ENCODE peak calls at places on chromosomes 3 and 15, in four cellular contexts. E is H1, N is HepG2, D is K562. C is an unnamed sample.

GRCh38 chr3:4943553-4943952 is 35.7 kb upstream of the BHLHE40 start:
- DNase-seq in E (no peak), N (peak), D (no peak), C (no peak)

GRCh38 chr3:38372214-38372601 is 25.6 kb downstream of the XYLB start:
- DNase-seq in E (no peak), N (no peak), D (no peak), C (no peak)

GRCh38 chr15:26214290-26214689 is 351.2 kb upstream of the ATP10A start:
- DNase-seq in E (no peak), N (no peak), D (no peak), C (no peak)

GRCh38 chr15:37397266-37398022 is 297.1 kb upstream of the MEIS2 start:
- DNase-seq in E (no peak), N (no peak), D (no peak), C (no peak)

GRCh38 chr15:100533934-100534333 is 5.2 kb upstream of the CERS3 start:
- DNase-seq in E (no peak), N (no peak), D (no peak), C (no peak)

GRCh38 chr3:40828741-40829415 is 304.1 kb downstream of the ZNF621 start:
- DNase-seq in E (no peak), N (no peak), D (no peak), C (no peak)

GRCh38 chr15:45616901-45617323 is 17.9 kb upstream of the SQOR start:
- DNase-seq in E (no peak), N (no peak), D (no peak), C (no peak)

GRCh38 chr3:13520326-13520880 is 28.5 kb upstream of the FBLN2 start:
- DNase-seq in E (no peak), N (no peak), D (no peak), C (no peak)

GRCh38 chr15:98923159-98923558 is 84.4 kb downstream of the PGPEP1L start:
- DNase-seq in E (no peak), N (no peak), D (no peak), C (no peak)

GRCh38 chr15:95760508-95760907 is 570.0 kb upstream of the NR2F2 start:
- DNase-seq in E (no peak), N (peak), D (peak), C (no peak)

GRCh38 chr15:63210151-63211051 is 21.0 kb downstream of the RAB8B start:
- DNase-seq in E (no peak), N (peak), D (no peak), C (no peak)

GRCh38 chr15:90087454-90088154 is 14.7 kb downstream of the IDH2 start:
- DNase-seq in E (no peak), N (peak), D (peak), C (no peak)

GRCh38 chr15:95693917-95694316 is 636.6 kb upstream of the NR2F2 start:
- DNase-seq in E (no peak), N (no peak), D (no peak), C (no peak)

GRCh38 chr3:141368925-141369794 is 856 bp downstream of the ZBTB38 start:
- DNase-seq in E (no peak), N (no peak), D (peak), C (no peak)

GRCh38 chr15:100733786-100734185 is 131.4 kb downstream of the ASB7 start:
- DNase-seq in E (no peak), N (no peak), D (no peak), C (no peak)

DNA sequence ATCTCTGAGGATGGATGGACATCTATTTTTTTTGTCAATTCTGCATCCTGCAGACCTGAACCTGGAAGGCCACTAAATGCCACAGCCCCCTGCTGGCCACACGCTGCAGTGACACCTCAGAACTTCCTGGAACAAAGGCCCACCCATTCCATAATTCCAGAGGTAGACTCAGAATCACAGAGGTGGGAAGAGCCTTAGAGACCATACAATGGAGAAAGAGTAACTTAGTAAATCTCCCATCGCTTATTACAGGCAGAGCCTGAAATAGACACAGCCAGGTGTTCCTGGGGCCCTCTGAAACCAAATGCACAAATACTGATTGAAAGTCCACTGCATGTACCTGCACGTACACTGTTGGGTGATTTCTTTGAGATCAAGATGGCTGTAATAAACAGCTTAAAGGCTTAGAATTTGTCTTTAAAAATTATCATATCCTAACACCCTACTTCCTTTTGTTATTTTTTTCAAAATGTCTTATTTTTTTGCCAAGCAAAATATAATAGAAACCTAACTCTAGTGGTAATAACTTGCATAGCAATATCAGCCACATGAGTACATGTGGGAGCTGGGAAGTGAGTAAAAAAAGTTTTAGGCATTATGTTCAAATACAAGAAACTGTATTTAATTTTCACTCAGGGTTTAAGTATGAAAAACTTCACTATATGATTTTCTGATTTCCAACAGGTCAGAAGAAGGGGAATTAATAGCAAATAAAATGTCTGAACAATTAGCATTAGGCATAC is 62.7 kb downstream of the EOMES start:
- DNase-seq in E (no peak), N (peak), D (peak), C (no peak)
- TF ChIP-seq CHD2 in E (no peak), N (no peak), D (no peak), C (no peak)

GRCh38 chr3:169813757-169814517 is 1.2 kb upstream of the LRRC34 start:
- DNase-seq in E (peak), N (peak), D (no peak), C (peak)

GRCh38 chr3:169809230-169809795 is 3.4 kb upstream of the LRRIQ4 start:
- DNase-seq in E (no peak), N (no peak), D (no peak), C (no peak)

GRCh38 chr3:169812844-169813677 is at the start of the genes LRRC34 and LRRIQ4:
- DNase-seq in E (peak), N (no peak), D (no peak), C (peak)

GRCh38 chr3:169811606-169812123 is 1.0 kb upstream of the LRRIQ4 start:
- DNase-seq in E (no peak), N (no peak), D (no peak), C (no peak)

DNA sequence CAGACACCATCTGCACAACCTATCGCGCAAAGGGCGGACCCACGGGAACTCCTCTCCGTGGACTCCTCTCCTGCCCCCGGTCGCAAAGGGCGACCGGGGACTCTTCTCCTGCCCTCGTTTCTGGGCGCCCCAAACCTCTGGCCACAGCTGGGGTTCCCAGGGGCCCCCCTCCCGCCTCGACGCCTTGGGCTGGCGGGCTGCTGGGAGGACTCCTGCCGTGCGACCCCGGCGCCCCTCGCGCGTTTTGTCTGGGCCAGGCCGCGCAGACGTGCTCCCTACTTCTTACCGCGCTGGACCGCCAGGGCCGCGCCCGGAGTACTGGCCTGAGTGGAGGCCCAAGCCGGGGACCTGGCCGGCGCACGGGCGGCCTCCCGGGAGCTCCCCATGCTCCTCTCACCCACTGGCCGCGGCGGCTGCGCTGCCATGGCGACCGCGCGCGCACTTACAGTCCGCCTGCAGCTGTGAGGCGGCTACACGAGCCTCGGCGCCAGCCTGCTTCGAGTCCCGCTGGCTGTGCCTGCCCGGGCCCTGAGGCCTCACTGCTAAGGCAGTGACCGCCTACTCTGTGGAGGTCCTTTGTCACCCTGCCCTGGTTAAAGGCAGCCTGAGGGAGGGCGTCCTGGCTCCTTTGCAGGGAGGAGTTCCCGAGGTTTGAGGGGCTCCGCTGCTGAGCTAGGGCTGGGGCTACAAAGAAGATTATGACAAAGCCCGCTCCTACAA is 386 bp upstream of the LRRIQ4 start:
- DNase-seq in E (no peak), N (no peak), D (no peak), C (peak)
- TF ChIP-seq SRF in E (no peak), N (no peak), D (no peak), C (no peak)

GRCh38 chr3:161166051-161166450 is 55.1 kb upstream of the NMD3 start:
- DNase-seq in E (no peak), N (no peak), D (no peak), C (no peak)

GRCh38 chr3:161171639-161172552 is 49.2 kb upstream of the NMD3 start:
- DNase-seq in E (no peak), N (no peak), D (no peak), C (no peak)

GRCh38 chr3:161175506-161175905 is 45.6 kb upstream of the NMD3 start:
- DNase-seq in E (no peak), N (no peak), D (no peak), C (no peak)

GRCh38 chr3:161171113-161171512 is 50.0 kb upstream of the NMD3 start:
- DNase-seq in E (no peak), N (no peak), D (no peak), C (no peak)
- TF ChIP-seq CHD2 in E (no peak), N (no peak), D (no peak), C (no peak)

DNA sequence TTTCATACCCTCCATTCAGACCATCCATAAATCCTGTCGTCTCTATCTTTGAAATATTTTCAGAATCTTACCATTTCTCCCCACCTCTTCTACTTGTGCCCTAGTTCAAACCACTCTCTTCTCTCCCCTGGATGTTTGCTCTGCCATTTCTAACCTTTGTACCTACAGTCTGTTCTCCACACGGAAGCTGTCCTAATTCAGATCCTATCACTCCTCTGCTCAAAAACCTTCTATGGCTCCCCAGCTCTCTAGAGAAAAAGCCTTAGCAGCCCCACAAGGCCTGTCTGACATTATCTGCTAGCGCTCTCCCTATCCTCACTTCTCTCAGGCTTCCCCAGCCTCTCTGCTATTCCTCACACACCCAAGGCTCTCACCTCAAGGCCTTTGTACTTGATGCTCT is 4.5 kb upstream of the SEMA5B start:
- DNase-seq in E (no peak), N (no peak), D (no peak), C (no peak)
- TF ChIP-seq SRF in E (no peak), N (no peak), D (no peak), C (no peak)

GRCh38 chr15:42077680-42078079 is 16.7 kb downstream of the PLA2G4D start:
- DNase-seq in E (no peak), N (no peak), D (peak), C (no peak)

GRCh38 chr15:42078903-42079302 is 15.5 kb downstream of the PLA2G4D start:
- DNase-seq in E (no peak), N (no peak), D (no peak), C (no peak)

GRCh38 chr15:42080585-42081462 is 13.5 kb downstream of the PLA2G4D start:
- DNase-seq in E (no peak), N (no peak), D (peak), C (no peak)

GRCh38 chr15:42081463-42081830 is 12.9 kb downstream of the PLA2G4D start:
- DNase-seq in E (no peak), N (no peak), D (no peak), C (no peak)

GRCh38 chr15:42079401-42079908 is 14.9 kb downstream of the PLA2G4D start:
- DNase-seq in E (no peak), N (no peak), D (peak), C (no peak)
- TF ChIP-seq CHD2 in E (no peak), N (no peak), D (no peak), C (no peak)

GRCh38 chr3:882526-882925 is 210.3 kb upstream of the CNTN6 start:
- DNase-seq in E (no peak), N (no peak), D (no peak), C (no peak)

GRCh38 chr3:880371-880770 is 212.5 kb upstream of the CNTN6 start:
- DNase-seq in E (no peak), N (no peak), D (no peak), C (no peak)

DNA sequence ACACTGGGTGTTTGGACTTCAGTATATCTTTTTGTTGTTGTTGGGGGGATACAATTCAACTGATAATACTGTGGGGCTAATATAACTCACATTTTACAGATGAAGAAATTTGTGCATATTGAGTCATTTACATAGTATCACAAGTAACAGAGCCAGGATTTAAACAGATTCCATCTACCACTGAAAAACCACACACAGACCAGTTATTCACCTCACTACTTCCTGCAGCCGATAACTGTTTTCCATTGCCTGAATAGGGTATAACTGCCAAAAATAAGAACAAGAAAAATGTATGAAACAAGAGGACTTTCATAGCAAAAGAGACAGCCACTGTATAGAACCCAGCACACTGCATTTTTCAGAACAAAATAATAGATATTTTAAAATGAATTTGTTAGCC is 215.8 kb upstream of the CNTN6 start:
- DNase-seq in E (no peak), N (no peak), D (no peak), C (no peak)
- TF ChIP-seq SRF in E (no peak), N (no peak), D (no peak), C (no peak)

C was measured in GM12878.